ENCODE peak calls at places on chromosomes 13 and 19, in seven cellular contexts. G, L, B, E, S, O and X are unnamed samples.

GRCh38 chr13:20525601-20526544 is at the start of gene CRYL1:
- DNase-seq in G (peak; percentile 77), L (peak; percentile 67), B (peak; percentile 87), E (peak; percentile 59), S (peak; percentile 35), O (peak; percentile 49), X (peak; percentile 51)

GRCh38 chr19:46718157-46718933 is 1.4 kb upstream of the PRKD2 start:
- DNase-seq in G (no peak), L (peak; percentile 68), B (peak; percentile 80), E (peak; percentile 35), S (peak; percentile 66), O (no peak), X (no peak)

GRCh38 chr19:50817941-50818858 is 5.4 kb downstream of the KLK1 start:
- DNase-seq in G (no peak), L (no peak), B (peak; percentile 92), E (no peak), S (no peak), O (no peak), X (peak; percentile 87)

GRCh38 chr19:32581704-32582164 is 744 bp downstream of the PDCD5 start:
- DNase-seq in G (peak; percentile 7), L (no peak), B (no peak), E (no peak), S (peak; percentile 72), O (no peak), X (peak; percentile 40)

GRCh38 chr13:59468396-59468795 is 695.3 kb downstream of the DIAPH3 start:
- DNase-seq in G (no peak), L (no peak), B (no peak), E (no peak), S (peak; percentile 40), O (no peak), X (no peak)

GRCh38 chr13:20258208-20258962 is 26.3 kb upstream of the GJB6 start:
- DNase-seq in G (no peak), L (no peak), B (no peak), E (no peak), S (no peak), O (no peak), X (peak; percentile 11)

GRCh38 chr19:3908266-3909054 is 24.4 kb upstream of the NMRK2 start:
- DNase-seq in G (no peak), L (no peak), B (no peak), E (no peak), S (no peak), O (no peak), X (no peak)

GRCh38 chr19:34171877-34172660 is at the start of gene LSM14A:
- DNase-seq in G (peak; percentile 81), L (peak; percentile 95), B (peak; percentile 95), E (peak; percentile 66), S (peak; percentile 83), O (peak; percentile 79), X (peak; percentile 92)

GRCh38 chr13:74132768-74133656 is 1.2 kb downstream of the KLF12 start:
- DNase-seq in G (no peak), L (peak; percentile 64), B (peak; percentile 63), E (no peak), S (peak; percentile 53), O (no peak), X (peak; percentile 51)

GRCh38 chr13:48108106-48108505 is 13.2 kb upstream of the MED4 start:
- DNase-seq in G (no peak), L (no peak), B (no peak), E (no peak), S (no peak), O (no peak), X (no peak)

GRCh38 chr13:113813070-113813748 is 50.7 kb downstream of the GAS6 start:
- DNase-seq in G (no peak), L (no peak), B (no peak), E (no peak), S (no peak), O (no peak), X (no peak)

GRCh38 chr19:45279587-45280192 is 28.6 kb downstream of the MARK4 start:
- DNase-seq in G (no peak), L (no peak), B (no peak), E (no peak), S (no peak), O (no peak), X (no peak)

GRCh38 chr13:108154421-108154858 is 60.9 kb downstream of the LIG4 start:
- DNase-seq in G (no peak), L (no peak), B (no peak), E (no peak), S (peak; percentile 72), O (no peak), X (peak; percentile 55)